ENCODE peak calls at places on chromosomes 6 and 20, in ten cellular contexts. One of them, this sample, is unnamed.

GRCh38 chr20:35319206-35320197 is 27.3 kb upstream of the FAM83C start:
- DNase-seq in Peyer's patch: no peak
- DNase-seq in WTC11: no peak
- DNase-seq in lower leg skin: no peak
- DNase-seq in A549: peak
- DNase-seq in upper lobe of left lung: no peak
- DNase-seq in ascending aorta: no peak
- DNase-seq in cardiac muscle cell: no peak
- DNase-seq in HCT116: no peak
- DNase-seq in psoas muscle: no peak
- DNase-seq in this sample: no peak

GRCh38 chr6:155066371-155066770 is 71.3 kb downstream of the TIAM2 start:
- DNase-seq in Peyer's patch: no peak
- DNase-seq in WTC11: no peak
- DNase-seq in lower leg skin: no peak
- DNase-seq in A549: no peak
- DNase-seq in upper lobe of left lung: no peak
- DNase-seq in ascending aorta: no peak
- DNase-seq in cardiac muscle cell: peak
- DNase-seq in HCT116: no peak
- DNase-seq in psoas muscle: no peak
- DNase-seq in this sample: no peak

GRCh38 chr6:134805163-134805562 is 144.7 kb downstream of the ALDH8A1 start:
- DNase-seq in Peyer's patch: no peak
- DNase-seq in WTC11: no peak
- DNase-seq in lower leg skin: no peak
- DNase-seq in A549: no peak
- DNase-seq in upper lobe of left lung: no peak
- DNase-seq in ascending aorta: no peak
- DNase-seq in cardiac muscle cell: no peak
- DNase-seq in HCT116: no peak
- DNase-seq in psoas muscle: no peak
- DNase-seq in this sample: no peak

GRCh38 chr6:117345292-117345610 is 79.9 kb downstream of the VGLL2 start:
- DNase-seq in Peyer's patch: no peak
- DNase-seq in WTC11: no peak
- DNase-seq in lower leg skin: no peak
- DNase-seq in A549: no peak
- DNase-seq in upper lobe of left lung: no peak
- DNase-seq in ascending aorta: no peak
- DNase-seq in cardiac muscle cell: no peak
- DNase-seq in HCT116: no peak
- DNase-seq in psoas muscle: no peak
- DNase-seq in this sample: no peak

GRCh38 chr6:159692303-159693127 is 526 bp downstream of the SOD2 start:
- DNase-seq in Peyer's patch: peak
- DNase-seq in WTC11: peak
- DNase-seq in lower leg skin: peak
- DNase-seq in A549: no peak
- DNase-seq in upper lobe of left lung: peak
- DNase-seq in ascending aorta: peak
- DNase-seq in cardiac muscle cell: peak
- DNase-seq in HCT116: no peak
- DNase-seq in psoas muscle: no peak
- DNase-seq in this sample: peak

GRCh38 chr6:46234156-46234556 is 63.4 kb upstream of the ENPP5 start:
- DNase-seq in Peyer's patch: no peak
- DNase-seq in WTC11: no peak
- DNase-seq in lower leg skin: no peak
- DNase-seq in A549: no peak
- DNase-seq in upper lobe of left lung: no peak
- DNase-seq in ascending aorta: peak
- DNase-seq in cardiac muscle cell: no peak
- DNase-seq in HCT116: no peak
- DNase-seq in psoas muscle: no peak
- DNase-seq in this sample: no peak

GRCh38 chr20:9995514-9996272 is 39.1 kb upstream of the ANKEF1 start:
- DNase-seq in Peyer's patch: no peak
- DNase-seq in WTC11: no peak
- DNase-seq in lower leg skin: no peak
- DNase-seq in A549: no peak
- DNase-seq in upper lobe of left lung: no peak
- DNase-seq in ascending aorta: no peak
- DNase-seq in cardiac muscle cell: no peak
- DNase-seq in HCT116: no peak
- DNase-seq in psoas muscle: no peak
- DNase-seq in this sample: no peak

GRCh38 chr6:46217671-46218131 is 46.9 kb upstream of the ENPP5 start:
- DNase-seq in Peyer's patch: peak
- DNase-seq in WTC11: no peak
- DNase-seq in lower leg skin: peak
- DNase-seq in A549: no peak
- DNase-seq in upper lobe of left lung: peak
- DNase-seq in ascending aorta: peak
- DNase-seq in cardiac muscle cell: peak
- DNase-seq in HCT116: no peak
- DNase-seq in psoas muscle: no peak
- DNase-seq in this sample: peak

GRCh38 chr20:44659931-44660330 is 8.4 kb upstream of the ADA start:
- DNase-seq in Peyer's patch: no peak
- DNase-seq in WTC11: no peak
- DNase-seq in lower leg skin: no peak
- DNase-seq in A549: no peak
- DNase-seq in upper lobe of left lung: no peak
- DNase-seq in ascending aorta: no peak
- DNase-seq in cardiac muscle cell: no peak
- DNase-seq in HCT116: no peak
- DNase-seq in psoas muscle: no peak
- DNase-seq in this sample: no peak

GRCh38 chr6:33081098-33081824 is 5.5 kb downstream of the HLA-DPB1 start:
- DNase-seq in Peyer's patch: no peak
- DNase-seq in WTC11: no peak
- DNase-seq in lower leg skin: no peak
- DNase-seq in A549: no peak
- DNase-seq in upper lobe of left lung: no peak
- DNase-seq in ascending aorta: no peak
- DNase-seq in cardiac muscle cell: no peak
- DNase-seq in HCT116: no peak
- DNase-seq in psoas muscle: no peak
- DNase-seq in this sample: no peak

GRCh38 chr6:44000164-44000842 is 126.9 kb downstream of the MRPL14 start:
- DNase-seq in Peyer's patch: no peak
- DNase-seq in WTC11: peak
- DNase-seq in lower leg skin: no peak
- DNase-seq in A549: no peak
- DNase-seq in upper lobe of left lung: peak
- DNase-seq in ascending aorta: no peak
- DNase-seq in cardiac muscle cell: no peak
- DNase-seq in HCT116: peak
- DNase-seq in psoas muscle: no peak
- DNase-seq in this sample: peak

GRCh38 chr6:70129341-70129740 is 173.5 kb downstream of the COL9A1 start:
- DNase-seq in Peyer's patch: no peak
- DNase-seq in WTC11: no peak
- DNase-seq in lower leg skin: no peak
- DNase-seq in A549: no peak
- DNase-seq in upper lobe of left lung: no peak
- DNase-seq in ascending aorta: no peak
- DNase-seq in cardiac muscle cell: no peak
- DNase-seq in HCT116: no peak
- DNase-seq in psoas muscle: no peak
- DNase-seq in this sample: no peak

DNA sequence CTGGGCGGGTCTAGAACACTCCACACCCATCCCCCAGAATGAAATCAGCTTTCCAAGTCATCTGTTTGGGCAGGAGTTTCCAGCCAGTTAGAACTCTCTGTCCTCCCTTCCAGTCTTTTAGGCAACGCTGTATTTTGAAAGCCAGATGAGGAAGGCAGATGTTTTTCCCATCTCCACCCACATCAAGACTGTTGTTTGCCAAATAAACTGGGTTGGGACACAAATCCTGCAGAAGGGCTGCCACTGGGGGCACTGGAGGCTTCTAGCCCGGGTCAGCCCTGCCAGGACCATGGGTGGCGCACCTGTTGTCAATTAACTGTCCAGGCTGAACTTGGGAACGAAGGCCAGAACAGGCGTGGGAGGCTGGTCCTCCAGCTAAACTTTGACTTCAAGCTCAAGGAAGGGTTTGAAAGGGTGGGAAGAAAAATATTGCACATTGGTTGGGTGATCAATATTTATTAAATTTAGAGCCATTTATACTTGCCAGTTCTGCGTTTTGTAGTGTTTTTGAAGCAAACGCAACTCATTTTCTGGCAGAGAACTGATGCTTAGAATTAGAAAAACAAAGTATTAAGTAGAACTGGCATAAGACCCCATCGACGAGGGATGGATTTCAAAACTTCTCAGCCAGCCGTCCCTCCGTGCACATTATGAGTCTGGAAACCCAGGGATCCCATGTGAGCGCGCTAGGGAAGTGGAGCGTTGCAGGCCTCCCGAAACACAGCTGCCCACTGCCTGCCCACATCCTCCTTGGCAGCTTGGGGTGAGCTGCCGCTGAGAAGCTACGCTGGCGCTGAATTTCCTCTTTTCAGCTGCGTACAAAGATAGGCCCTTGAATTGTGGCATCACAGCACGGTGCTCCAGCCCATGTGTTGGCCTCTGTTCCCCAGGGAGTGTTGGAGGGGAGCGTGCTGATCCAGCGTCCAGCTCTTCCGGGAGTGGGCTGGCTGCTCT is 297.4 kb downstream of the QKI start:
- DNase-seq in Peyer's patch: peak
- DNase-seq in WTC11: no peak
- DNase-seq in lower leg skin: peak
- DNase-seq in A549: peak
- DNase-seq in upper lobe of left lung: peak
- DNase-seq in ascending aorta: peak
- DNase-seq in cardiac muscle cell: no peak
- DNase-seq in HCT116: no peak
- DNase-seq in psoas muscle: peak
- DNase-seq in this sample: no peak
- TF ChIP-seq CTCF in Peyer's patch: no peak
- TF ChIP-seq CTCF in WTC11: no peak
- TF ChIP-seq CTCF in lower leg skin: no peak
- TF ChIP-seq CTCF in A549: no peak
- TF ChIP-seq CTCF in upper lobe of left lung: no peak
- TF ChIP-seq CTCF in ascending aorta: no peak
- TF ChIP-seq CTCF in cardiac muscle cell: no peak
- TF ChIP-seq CTCF in HCT116: peak
- TF ChIP-seq CTCF in psoas muscle: peak
- TF ChIP-seq CTCF in this sample: peak

GRCh38 chr6:31689249-31690110 is 8.6 kb upstream of the LY6G5C start:
- DNase-seq in Peyer's patch: no peak
- DNase-seq in WTC11: peak
- DNase-seq in lower leg skin: no peak
- DNase-seq in A549: no peak
- DNase-seq in upper lobe of left lung: no peak
- DNase-seq in ascending aorta: no peak
- DNase-seq in cardiac muscle cell: no peak
- DNase-seq in HCT116: no peak
- DNase-seq in psoas muscle: no peak
- DNase-seq in this sample: peak
- TF ChIP-seq CTCF in Peyer's patch: no peak
- TF ChIP-seq CTCF in WTC11: no peak
- TF ChIP-seq CTCF in lower leg skin: no peak
- TF ChIP-seq CTCF in A549: peak
- TF ChIP-seq CTCF in upper lobe of left lung: no peak
- TF ChIP-seq CTCF in ascending aorta: no peak
- TF ChIP-seq CTCF in cardiac muscle cell: peak
- TF ChIP-seq CTCF in HCT116: peak
- TF ChIP-seq CTCF in psoas muscle: no peak
- TF ChIP-seq CTCF in this sample: peak

GRCh38 chr6:34455831-34456230 is 10.0 kb upstream of the PACSIN1 start:
- DNase-seq in Peyer's patch: no peak
- DNase-seq in WTC11: no peak
- DNase-seq in lower leg skin: no peak
- DNase-seq in A549: no peak
- DNase-seq in upper lobe of left lung: no peak
- DNase-seq in ascending aorta: no peak
- DNase-seq in cardiac muscle cell: no peak
- DNase-seq in HCT116: no peak
- DNase-seq in psoas muscle: no peak
- DNase-seq in this sample: no peak
- TF ChIP-seq CTCF in Peyer's patch: no peak
- TF ChIP-seq CTCF in WTC11: no peak
- TF ChIP-seq CTCF in lower leg skin: no peak
- TF ChIP-seq CTCF in A549: no peak
- TF ChIP-seq CTCF in upper lobe of left lung: no peak
- TF ChIP-seq CTCF in ascending aorta: no peak
- TF ChIP-seq CTCF in cardiac muscle cell: no peak
- TF ChIP-seq CTCF in HCT116: no peak
- TF ChIP-seq CTCF in psoas muscle: no peak
- TF ChIP-seq CTCF in this sample: no peak

GRCh38 chr6:139925894-139926641 is 551.6 kb upstream of the CITED2 start:
- DNase-seq in Peyer's patch: no peak
- DNase-seq in WTC11: no peak
- DNase-seq in lower leg skin: no peak
- DNase-seq in A549: no peak
- DNase-seq in upper lobe of left lung: no peak
- DNase-seq in ascending aorta: no peak
- DNase-seq in cardiac muscle cell: peak
- DNase-seq in HCT116: no peak
- DNase-seq in psoas muscle: no peak
- DNase-seq in this sample: no peak

GRCh38 chr6:139927742-139928305 is 553.4 kb upstream of the CITED2 start:
- DNase-seq in Peyer's patch: no peak
- DNase-seq in WTC11: no peak
- DNase-seq in lower leg skin: no peak
- DNase-seq in A549: no peak
- DNase-seq in upper lobe of left lung: no peak
- DNase-seq in ascending aorta: no peak
- DNase-seq in cardiac muscle cell: no peak
- DNase-seq in HCT116: no peak
- DNase-seq in psoas muscle: no peak
- DNase-seq in this sample: no peak

GRCh38 chr6:139926711-139927110 is 552.3 kb upstream of the CITED2 start:
- DNase-seq in Peyer's patch: no peak
- DNase-seq in WTC11: no peak
- DNase-seq in lower leg skin: no peak
- DNase-seq in A549: no peak
- DNase-seq in upper lobe of left lung: no peak
- DNase-seq in ascending aorta: no peak
- DNase-seq in cardiac muscle cell: no peak
- DNase-seq in HCT116: no peak
- DNase-seq in psoas muscle: no peak
- DNase-seq in this sample: no peak

GRCh38 chr6:139923964-139924475 is 549.6 kb upstream of the CITED2 start:
- DNase-seq in Peyer's patch: no peak
- DNase-seq in WTC11: no peak
- DNase-seq in lower leg skin: no peak
- DNase-seq in A549: no peak
- DNase-seq in upper lobe of left lung: no peak
- DNase-seq in ascending aorta: no peak
- DNase-seq in cardiac muscle cell: no peak
- DNase-seq in HCT116: no peak
- DNase-seq in psoas muscle: no peak
- DNase-seq in this sample: no peak

DNA sequence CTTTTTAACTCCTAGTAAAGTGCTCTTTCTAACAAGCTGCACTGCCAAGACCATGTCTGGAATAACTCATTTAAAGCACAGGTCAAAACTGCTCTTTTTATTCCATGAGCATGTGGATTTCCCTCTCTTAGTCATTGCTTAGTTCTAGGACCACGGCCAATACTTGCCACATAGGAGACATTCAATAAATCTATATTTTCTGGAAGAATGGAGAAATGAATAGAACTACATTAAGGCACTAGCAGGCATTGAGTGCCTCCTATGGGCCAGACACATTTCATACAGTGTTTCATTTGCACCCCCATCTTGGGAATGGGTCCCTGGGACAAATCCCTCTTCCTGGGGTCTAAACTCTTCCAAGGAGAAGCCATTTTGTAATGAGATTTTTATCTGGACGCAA is 552.8 kb upstream of the CITED2 start:
- DNase-seq in Peyer's patch: no peak
- DNase-seq in WTC11: no peak
- DNase-seq in lower leg skin: no peak
- DNase-seq in A549: no peak
- DNase-seq in upper lobe of left lung: no peak
- DNase-seq in ascending aorta: no peak
- DNase-seq in cardiac muscle cell: peak
- DNase-seq in HCT116: no peak
- DNase-seq in psoas muscle: no peak
- DNase-seq in this sample: peak
- TF ChIP-seq CTCF in Peyer's patch: no peak
- TF ChIP-seq CTCF in WTC11: no peak
- TF ChIP-seq CTCF in lower leg skin: no peak
- TF ChIP-seq CTCF in A549: no peak
- TF ChIP-seq CTCF in upper lobe of left lung: no peak
- TF ChIP-seq CTCF in ascending aorta: no peak
- TF ChIP-seq CTCF in cardiac muscle cell: peak
- TF ChIP-seq CTCF in HCT116: peak
- TF ChIP-seq CTCF in psoas muscle: no peak
- TF ChIP-seq CTCF in this sample: peak